ENCODE peak calls at places on chromosomes 5 and 9, in four cellular contexts. Q, D, A and O are unnamed samples.

GRCh38 chr9:5301544-5301943 is 3.0 kb downstream of the RLN2 start:
- DNase-seq in Q (no peak), D (no peak), A (no peak), O (no peak)

GRCh38 chr5:97229196-97229595 is 46.1 kb upstream of the RIOK2 start:
- DNase-seq in Q (no peak), D (no peak), A (no peak), O (no peak)

GRCh38 chr9:112559629-112560413 is 73.2 kb downstream of the KIAA1958 start:
- DNase-seq in Q (no peak), D (no peak), A (no peak), O (no peak)

GRCh38 chr5:125713406-125713805 is 709.8 kb upstream of the GRAMD2B start:
- DNase-seq in Q (no peak), D (no peak), A (no peak), O (no peak)

GRCh38 chr5:32450952-32451351 is 6.4 kb upstream of the ZFR start:
- DNase-seq in Q (peak), D (no peak), A (no peak), O (no peak)

GRCh38 chr5:13480834-13481233 is 463.7 kb downstream of the DNAH5 start:
- DNase-seq in Q (no peak), D (no peak), A (no peak), O (no peak)

GRCh38 chr5:172867761-172868435 is 33.8 kb downstream of the ERGIC1 start:
- DNase-seq in Q (no peak), D (no peak), A (no peak), O (no peak)

GRCh38 chr5:9302228-9302627 is 243.6 kb downstream of the SEMA5A start:
- DNase-seq in Q (no peak), D (no peak), A (no peak), O (no peak)

GRCh38 chr5:172235132-172235780 is 41.3 kb downstream of the EFCAB9 start:
- DNase-seq in Q (peak), D (no peak), A (no peak), O (no peak)

GRCh38 chr5:58929726-58930125 is 346.9 kb downstream of the RAB3C start:
- DNase-seq in Q (no peak), D (no peak), A (no peak), O (no peak)

GRCh38 chr9:35856882-35857281 is 13.3 kb downstream of the OR13J1 start:
- DNase-seq in Q (no peak), D (peak), A (no peak), O (no peak)

GRCh38 chr9:115416299-115416698 is 298.3 kb upstream of the TNC start:
- DNase-seq in Q (no peak), D (no peak), A (no peak), O (no peak)

GRCh38 chr5:116572375-116573278 is 2.0 kb downstream of the SEMA6A start:
- DNase-seq in Q (peak), D (peak), A (peak), O (peak)

GRCh38 chr9:91422832-91423711 is 560 bp downstream of the NFIL3 start:
- DNase-seq in Q (peak), D (peak), A (peak), O (peak)
- TF ChIP-seq POLR2A in Q (no peak), D (peak), A (no peak), O (peak)

GRCh38 chr5:113686599-113686998 is 173.1 kb downstream of the YTHDC2 start:
- DNase-seq in Q (no peak), D (no peak), A (no peak), O (no peak)
- H3K27ac ChIP-seq in Q (no peak), D (no peak), A (no peak), O (no peak)

GRCh38 chr9:128442150-128442549 is 13.7 kb upstream of the ODF2 start:
- DNase-seq in Q (no peak), D (no peak), A (no peak), O (no peak)
- TF ChIP-seq POLR2A in Q (no peak), D (no peak), A (no peak), O (no peak)

GRCh38 chr5:95817430-95817829 is 5.1 kb downstream of the GLRX start:
- DNase-seq in Q (no peak), D (peak), A (no peak), O (no peak)
- H3K27ac ChIP-seq in Q (no peak), D (peak), A (no peak), O (peak)

GRCh38 chr5:95985249-95985648 is 23.6 kb upstream of the ELL2 start:
- DNase-seq in Q (no peak), D (no peak), A (no peak), O (no peak)

GRCh38 chr5:95988094-95988493 is 26.4 kb upstream of the ELL2 start:
- DNase-seq in Q (no peak), D (no peak), A (no peak), O (no peak)

GRCh38 chr5:95988877-95989276 is 27.2 kb upstream of the ELL2 start:
- DNase-seq in Q (no peak), D (no peak), A (no peak), O (no peak)

GRCh38 chr5:95986001-95986400 is 24.4 kb upstream of the ELL2 start:
- DNase-seq in Q (no peak), D (no peak), A (no peak), O (no peak)

DNA sequence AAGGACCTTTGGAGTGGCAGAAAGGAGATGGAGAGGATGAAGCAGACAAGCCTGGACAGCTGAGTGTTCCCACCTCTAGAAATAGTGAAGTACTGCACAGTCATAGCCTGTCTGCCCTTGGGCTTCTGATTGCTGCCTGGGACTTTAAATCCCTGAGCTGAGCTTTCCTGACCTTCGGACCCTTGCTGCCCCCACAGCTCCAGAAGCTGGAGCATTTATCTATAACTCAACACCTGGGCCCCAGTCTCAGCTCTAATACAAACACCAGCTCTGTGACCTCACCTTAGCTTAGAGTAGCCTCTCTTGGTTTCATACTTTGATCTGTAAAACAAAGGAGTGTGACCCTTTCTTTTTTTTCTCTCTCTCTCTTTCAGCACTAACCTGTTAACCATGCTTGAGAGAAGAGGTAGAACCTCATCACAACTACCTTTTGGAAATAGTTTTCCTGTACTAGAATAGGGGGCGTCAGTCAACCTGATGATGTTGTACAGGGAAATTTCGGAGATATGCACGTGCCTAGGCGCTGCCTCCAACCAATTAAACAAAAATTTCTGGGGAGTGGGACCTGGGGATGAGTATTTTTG is 25.4 kb upstream of the ELL2 start:
- DNase-seq in Q (no peak), D (no peak), A (no peak), O (peak)
- TF ChIP-seq POLR2A in Q (no peak), D (no peak), A (no peak), O (no peak)

DNA sequence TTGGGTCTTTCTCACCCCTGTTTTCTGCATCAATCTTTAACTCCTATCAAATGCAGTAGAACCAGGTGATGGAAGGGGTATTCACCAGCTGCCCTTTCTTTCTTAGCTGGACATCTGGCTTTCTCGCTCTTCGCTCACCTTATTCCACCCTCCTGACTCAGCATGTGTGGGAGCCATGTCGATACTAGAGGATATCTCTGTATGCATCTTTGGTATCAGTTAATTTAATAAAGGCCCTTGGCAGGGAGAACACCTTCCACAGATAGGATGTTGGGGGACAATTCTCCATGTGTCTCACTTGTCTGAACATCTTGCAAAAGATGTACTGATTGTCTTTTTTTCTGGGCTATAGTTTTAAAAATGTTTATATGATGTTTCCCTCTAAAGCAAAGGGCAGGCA is 71.5 kb downstream of the ZNF474 start:
- DNase-seq in Q (no peak), D (no peak), A (no peak), O (no peak)
- H3K27ac ChIP-seq in Q (no peak), D (no peak), A (no peak), O (no peak)